ENCODE peak calls at places on chromosomes 1 and 21, in eight cellular contexts. X is ovary, C is MM.1S, W is SK-N-SH, V is fibroblast of lung, N is Caco-2, M is mammary epithelial cell, E is sigmoid colon. H is an unnamed sample.

GRCh38 chr1:97271906-97272788 is 550.6 kb downstream of the PTBP2 start:
- DNase-seq in W (no peak), C (no peak), E (no peak), N (no peak), X (no peak), M (no peak), V (peak), H (peak)

GRCh38 chr1:25030674-25031589 is 100.9 kb upstream of the RUNX3 start:
- DNase-seq in W (no peak), X (no peak), E (no peak), C (no peak), N (no peak), V (no peak), M (peak), H (peak)

GRCh38 chr1:247294282-247294681 is 37.4 kb downstream of the ZNF496 start:
- DNase-seq in E (no peak), W (no peak), V (peak), X (no peak), N (no peak), M (peak), C (no peak), H (peak)

GRCh38 chr1:114828251-114828650 is 26.4 kb upstream of the SYCP1 start:
- DNase-seq in M (peak), V (no peak), C (no peak), W (no peak), E (no peak), N (no peak), X (no peak), H (peak)

GRCh38 chr21:45405271-45405818 is 380 bp downstream of the COL18A1 start:
- DNase-seq in C (no peak), W (peak), E (peak), X (peak), N (no peak), V (no peak), M (no peak), H (no peak)

GRCh38 chr1:118081387-118081786 is 103.6 kb downstream of the SPAG17 start:
- DNase-seq in M (no peak), N (no peak), X (no peak), E (no peak), V (no peak), W (no peak), C (peak), H (no peak)

GRCh38 chr1:39230261-39231190 is 26.0 kb downstream of the MACF1 start:
- DNase-seq in N (no peak), M (no peak), W (no peak), V (no peak), C (no peak), E (no peak), X (no peak), H (no peak)

GRCh38 chr1:180939706-180940094 is 27.0 kb downstream of the KIAA1614 start:
- DNase-seq in X (no peak), N (no peak), M (no peak), W (no peak), C (no peak), E (no peak), V (no peak), H (no peak)

GRCh38 chr1:229068266-229069043 is 202.5 kb upstream of the RAB4A start:
- DNase-seq in W (no peak), E (peak), X (no peak), M (no peak), V (peak), C (no peak), N (no peak), H (no peak)

GRCh38 chr1:70899735-70900134 is 147.9 kb downstream of the PTGER3 start:
- DNase-seq in W (no peak), M (no peak), X (no peak), C (no peak), E (no peak), V (no peak), N (no peak), H (peak)

GRCh38 chr1:220164116-220164515 is 70.2 kb downstream of the IARS2 start:
- DNase-seq in W (peak), M (no peak), C (no peak), V (no peak), X (no peak), N (no peak), E (no peak), H (no peak)

GRCh38 chr1:211870156-211870555 is 39.6 kb upstream of the LPGAT1 start:
- DNase-seq in N (no peak), X (no peak), W (no peak), E (no peak), M (no peak), C (no peak), V (no peak), H (no peak)

GRCh38 chr1:180854001-180854400 is 58.7 kb upstream of the KIAA1614 start:
- DNase-seq in W (no peak), E (no peak), C (no peak), X (no peak), M (no peak), V (no peak), N (no peak), H (no peak)

GRCh38 chr1:121516279-121516967 is 331.6 kb downstream of the SRGAP2C start:
- DNase-seq in V (no peak), E (no peak), W (no peak), X (no peak), N (no peak), C (peak), M (no peak), H (no peak)

GRCh38 chr1:84020151-84020550 is 21.2 kb upstream of the TTLL7 start:
- DNase-seq in X (no peak), C (no peak), W (no peak), N (peak), E (no peak), M (no peak), V (no peak), H (no peak)

GRCh38 chr1:155272466-155273133 is 704 bp downstream of the CLK2 start:
- DNase-seq in X (no peak), N (no peak), W (peak), C (no peak), M (peak), V (peak), E (no peak), H (peak)

GRCh38 chr1:40362199-40362598 is 11.3 kb upstream of the SMAP2 start:
- DNase-seq in M (no peak), E (no peak), N (no peak), X (no peak), C (no peak), W (no peak), V (no peak), H (no peak)

GRCh38 chr1:77014396-77014795 is 147.1 kb downstream of the ST6GALNAC5 start:
- DNase-seq in W (no peak), M (no peak), C (no peak), N (peak), V (no peak), E (no peak), X (no peak), H (no peak)

GRCh38 chr1:75233302-75233929 is 99.2 kb downstream of the LHX8 start:
- DNase-seq in V (peak), X (no peak), E (no peak), M (peak), C (peak), W (peak), N (no peak), H (peak)

GRCh38 chr21:14535702-14536101 is 10.4 kb downstream of the SAMSN1 start:
- DNase-seq in X (no peak), W (no peak), E (no peak), C (no peak), N (no peak), M (no peak), V (no peak), H (no peak)

GRCh38 chr21:14533555-14534400 is 12.3 kb downstream of the SAMSN1 start:
- DNase-seq in X (no peak), W (no peak), M (peak), C (no peak), V (peak), N (no peak), E (no peak), H (peak)

GRCh38 chr21:14538477-14538876 is 7.6 kb downstream of the SAMSN1 start:
- DNase-seq in N (no peak), C (no peak), X (no peak), E (no peak), V (no peak), W (no peak), M (no peak), H (no peak)

GRCh38 chr21:14531927-14532326 is 14.2 kb downstream of the SAMSN1 start:
- DNase-seq in M (no peak), V (no peak), X (no peak), W (no peak), N (no peak), E (no peak), C (no peak), H (no peak)

GRCh38 chr21:14536929-14537328 is 9.2 kb downstream of the SAMSN1 start:
- DNase-seq in E (no peak), W (no peak), V (no peak), X (no peak), N (no peak), M (no peak), C (no peak), H (no peak)
- H3K4me3 ChIP-seq in E (no peak), W (no peak), V (no peak), X (no peak), N (no peak), M (no peak), C (no peak), H (no peak)

DNA sequence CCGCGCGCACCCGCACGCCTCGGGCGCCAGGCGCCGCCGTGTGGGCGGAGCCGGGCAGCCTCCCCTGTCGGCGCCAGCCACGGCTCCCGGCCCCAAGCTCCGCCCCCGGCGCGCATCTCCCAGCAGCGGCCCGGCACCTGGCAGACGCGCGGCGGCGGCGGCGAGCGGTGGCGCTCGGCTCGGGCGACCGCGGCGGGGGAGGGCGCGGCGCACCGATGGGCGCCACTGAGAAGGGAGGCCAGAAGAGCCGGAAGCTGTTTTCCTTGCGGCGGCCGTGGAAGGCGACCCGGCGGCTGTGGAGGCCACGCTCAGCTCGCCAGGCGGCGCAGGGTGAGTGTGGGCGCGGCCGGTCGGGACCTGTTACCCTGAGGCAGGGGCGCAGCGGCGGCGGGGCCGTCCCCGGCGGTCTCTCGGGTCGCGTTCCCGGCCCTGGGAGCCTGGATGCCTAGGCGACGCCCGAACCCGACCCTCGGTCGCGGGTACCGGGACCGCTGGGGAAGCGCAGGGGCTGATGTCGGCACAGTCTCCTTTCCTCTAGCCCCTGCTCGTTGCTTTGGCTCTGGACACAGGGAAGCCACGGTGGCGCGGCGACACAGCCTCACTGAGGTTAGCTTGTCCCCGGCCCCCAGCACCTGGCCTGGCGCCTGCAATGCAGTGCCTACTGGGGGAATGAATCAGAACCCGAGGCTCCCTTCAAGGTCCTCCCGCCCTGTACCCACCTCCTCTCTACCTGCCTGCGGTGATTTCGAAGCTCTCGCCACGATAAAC is 54.8 kb upstream of the DNAJC6 start:
- DNase-seq in E (peak), V (peak), M (peak), C (peak), X (peak), N (peak), W (peak), H (peak)
- TF ChIP-seq CTCF in E (no peak), V (peak), M (no peak), C (no peak), X (no peak), N (no peak), W (peak), H (no peak)

GRCh38 chr1:226601456-226601855 is 52.9 kb downstream of the STUM start:
- DNase-seq in X (peak), C (no peak), E (peak), V (no peak), N (no peak), W (no peak), M (no peak), H (no peak)
- H3K4me3 ChIP-seq in X (no peak), C (no peak), E (no peak), V (no peak), N (no peak), W (no peak), M (no peak), H (no peak)

GRCh38 chr1:20271498-20272400 is 18.9 kb upstream of the VWA5B1 start:
- DNase-seq in E (no peak), X (no peak), M (peak), N (no peak), V (no peak), W (peak), C (no peak), H (peak)
- TF ChIP-seq CTCF in E (no peak), X (no peak), M (peak), N (no peak), V (no peak), W (no peak), C (no peak), H (peak)